ENCODE peak calls at places on chromosomes 3 and 15, in seven cellular contexts. W, Y, M, D, V, Z and O are unnamed samples.

GRCh38 chr3:169865176-169865800 is 4.4 kb downstream of the LRRC31 start:
- DNase-seq in D (peak), Y (no peak), Z (no peak), M (no peak), W (no peak), V (no peak), O (no peak)

GRCh38 chr3:188151438-188151837 is 2.5 kb upstream of the LPP start:
- DNase-seq in V (no peak), W (no peak), D (no peak), Y (no peak), M (no peak), Z (peak), O (no peak)

GRCh38 chr3:189099505-189100290 is 72.1 kb upstream of the TPRG1 start:
- DNase-seq in W (no peak), Y (no peak), V (no peak), Z (no peak), M (no peak), D (no peak), O (no peak)

GRCh38 chr3:59451041-59451763 is 401.4 kb upstream of the CFAP20DC start:
- DNase-seq in D (peak), W (no peak), V (no peak), Z (no peak), M (no peak), Y (peak), O (no peak)

GRCh38 chr3:87333393-87333892 is 57.1 kb upstream of the POU1F1 start:
- DNase-seq in D (no peak), Y (no peak), V (no peak), M (no peak), W (no peak), Z (peak), O (peak)

GRCh38 chr3:136651585-136651984 is 100.6 kb downstream of the STAG1 start:
- DNase-seq in D (no peak), Z (no peak), M (no peak), Y (no peak), V (no peak), W (no peak), O (no peak)

GRCh38 chr3:45333549-45333948 is 54.8 kb upstream of the LARS2 start:
- DNase-seq in Z (peak), W (no peak), M (no peak), D (no peak), Y (no peak), V (no peak), O (no peak)

GRCh38 chr3:43796041-43796596 is 105.4 kb downstream of the ABHD5 start:
- DNase-seq in W (no peak), M (no peak), Z (peak), V (no peak), Y (no peak), D (no peak), O (no peak)

GRCh38 chr3:196712514-196713413 is 587 bp downstream of the PIGX start:
- DNase-seq in D (no peak), Z (peak), W (peak), M (peak), Y (no peak), V (peak), O (no peak)

GRCh38 chr3:120302361-120302760 is 17.3 kb upstream of the GPR156 start:
- DNase-seq in M (no peak), Z (peak), D (no peak), Y (no peak), W (no peak), V (no peak), O (peak)

GRCh38 chr3:52800079-52800478 is 5.5 kb downstream of the ITIH3 start:
- DNase-seq in D (no peak), V (no peak), M (no peak), Y (no peak), W (no peak), Z (peak), O (no peak)

GRCh38 chr15:62569460-62570404 is 404.6 kb upstream of the C2CD4B start:
- DNase-seq in D (no peak), W (peak), Z (peak), M (no peak), Y (no peak), V (peak), O (peak)

GRCh38 chr3:106797461-106797860 is 579.8 kb upstream of the CCDC54 start:
- DNase-seq in Z (no peak), M (no peak), D (no peak), Y (no peak), W (no peak), V (no peak), O (no peak)

GRCh38 chr15:94061041-94061440 is 170.3 kb upstream of the MCTP2 start:
- DNase-seq in Y (no peak), W (no peak), V (no peak), M (no peak), D (no peak), Z (no peak), O (no peak)

GRCh38 chr15:96356494-96357455 is 26.3 kb downstream of the NR2F2 start:
- DNase-seq in Y (peak), W (peak), Z (peak), D (no peak), V (peak), M (peak), O (peak)

GRCh38 chr15:83323296-83323711 is 38.8 kb upstream of the BNC1 start:
- DNase-seq in Z (peak), V (no peak), W (no peak), Y (peak), D (no peak), M (no peak), O (peak)

GRCh38 chr3:9778102-9778501 is 8.4 kb upstream of the CAMK1 start:
- DNase-seq in Y (no peak), D (no peak), Z (peak), M (no peak), V (no peak), W (no peak), O (peak)

GRCh38 chr3:48451270-48451669 is 4.7 kb downstream of the ATRIP start:
- DNase-seq in M (no peak), Y (no peak), W (no peak), V (no peak), D (no peak), Z (no peak), O (no peak)

GRCh38 chr3:127320529-127321121 is 32.8 kb upstream of the PRR20G start:
- DNase-seq in Z (peak), W (no peak), D (no peak), M (no peak), V (no peak), Y (peak), O (no peak)

GRCh38 chr3:13707456-13707855 is 158.5 kb downstream of the FBLN2 start:
- DNase-seq in V (no peak), Y (no peak), Z (no peak), D (no peak), W (no peak), M (no peak), O (no peak)